ENCODE peak calls at places on chromosomes 7 and 10, in five cellular contexts. L is activated T-helper 1 cell treated with anti-CD3 and anti-CD28 coated beads, Interleukin-12 subunit alpha, Interleukin-12 subunit beta, Interleukin-2, Interleukin-4 antibody, amounts not matched to agents 30 ng/mL and 10 ng/mL and 1 ng/mL, durations not matched to agents 14 hours and 24 hours and 36 hours; E is bronchial epithelial cell; K is activated naive CD8-positive, alpha-beta T cell treated with anti-CD3 and anti-CD28 coated beads, Interleukin-2, amount 50 U/mL, for 24 hours; H is body of pancreas. Y is an unnamed sample.

GRCh38 chr10:123381271-123381670 is 227.1 kb downstream of the BUB3 start:
- DNase-seq in H (no peak), E (peak), K (no peak), L (no peak), Y (no peak)

GRCh38 chr10:4545077-4545476 is 280.9 kb upstream of the AKR1E2 start:
- DNase-seq in E (no peak), L (no peak), K (no peak), H (no peak), Y (no peak)

GRCh38 chr7:71657386-71657785 is 525.4 kb downstream of the GALNT17 start:
- DNase-seq in H (no peak), E (no peak), L (no peak), K (no peak), Y (no peak)

GRCh38 chr7:106947244-106947728 is 82.2 kb downstream of the PIK3CG start:
- DNase-seq in H (peak), L (peak), K (peak), E (peak), Y (peak)

GRCh38 chr10:86346794-86347665 is 19.6 kb downstream of the GRID1 start:
- DNase-seq in H (no peak), L (no peak), K (no peak), E (no peak), Y (no peak)

GRCh38 chr7:149762610-149763009 is 10.8 kb downstream of the ZNF467 start:
- DNase-seq in E (no peak), L (no peak), K (no peak), H (no peak), Y (no peak)

GRCh38 chr7:124908258-124908657 is 21.4 kb downstream of the POT1 start:
- DNase-seq in L (no peak), K (no peak), E (no peak), H (no peak), Y (no peak)

GRCh38 chr7:100477871-100478248 is 1.2 kb downstream of the TSC22D4 start:
- DNase-seq in E (no peak), K (peak), H (no peak), L (no peak), Y (no peak)

GRCh38 chr7:142412551-142413193 is 154.8 kb upstream of the PRSS58 start:
- DNase-seq in L (peak), H (no peak), E (peak), K (no peak), Y (peak)

GRCh38 chr10:132647424-132647823 is 109.8 kb downstream of the INPP5A start:
- DNase-seq in L (no peak), E (no peak), K (no peak), H (peak), Y (no peak)

GRCh38 chr10:110833941-110834621 is 37.6 kb upstream of the PDCD4 start:
- DNase-seq in E (peak), L (no peak), K (no peak), H (peak), Y (no peak)

GRCh38 chr10:60236869-60237524 is 152.7 kb downstream of the ANK3 start:
- DNase-seq in H (no peak), K (peak), L (no peak), E (peak), Y (peak)

GRCh38 chr10:59595584-59595983 is 114.1 kb downstream of the SLC16A9 start:
- DNase-seq in H (no peak), L (no peak), K (no peak), E (peak), Y (no peak)

GRCh38 chr10:76553700-76554470 is 1083.7 kb downstream of the KCNMA1 start:
- DNase-seq in H (no peak), E (no peak), K (no peak), L (no peak), Y (no peak)

GRCh38 chr7:109844362-109844761 is 1246.6 kb upstream of the LRRN3 start:
- DNase-seq in H (no peak), L (no peak), E (peak), K (no peak), Y (no peak)

GRCh38 chr10:109912335-109913282 is 10.7 kb downstream of the XPNPEP1 start:
- DNase-seq in L (no peak), K (no peak), H (no peak), E (peak), Y (peak)

GRCh38 chr7:41245916-41246315 is 457.0 kb downstream of the INHBA start:
- DNase-seq in K (no peak), H (no peak), E (no peak), L (no peak), Y (no peak)

Y was measured in colonic mucosa.